ENCODE peak calls at places on chromosome 12, in seven cellular contexts. H, B, S, M, K, A and R are unnamed samples.

GRCh38 chr12:65630555-65630954 is 193.7 kb upstream of the HMGA2 start:
- DNase-seq in H (no peak), B (no peak), S (no peak), M (no peak), K (no peak), A (no peak), R (no peak)

GRCh38 chr12:47773062-47773857 is at the start of gene SLC48A1:
- DNase-seq in H (peak), B (peak), S (peak), M (peak), K (peak), A (peak), R (peak)

GRCh38 chr12:105992849-105993740 is 145.7 kb downstream of the NUAK1 start:
- DNase-seq in H (no peak), B (peak), S (no peak), M (no peak), K (no peak), A (peak), R (no peak)

GRCh38 chr12:126493366-126494108 is 1428.3 kb downstream of the AACS start:
- DNase-seq in H (no peak), B (no peak), S (no peak), M (no peak), K (no peak), A (peak), R (no peak)

GRCh38 chr12:7542813-7543212 is 39.2 kb upstream of the CD163 start:
- DNase-seq in H (no peak), B (no peak), S (no peak), M (no peak), K (no peak), A (peak), R (no peak)

GRCh38 chr12:12482150-12482761 is 80.4 kb downstream of the DUSP16 start:
- DNase-seq in H (no peak), B (no peak), S (no peak), M (no peak), K (no peak), A (no peak), R (no peak)

GRCh38 chr12:126084480-126084879 is 1019.2 kb downstream of the AACS start:
- DNase-seq in H (no peak), B (no peak), S (no peak), M (no peak), K (no peak), A (peak), R (no peak)

GRCh38 chr12:105775351-105775750 is 363.4 kb downstream of the NUAK1 start:
- DNase-seq in H (no peak), B (no peak), S (no peak), M (no peak), K (no peak), A (peak), R (no peak)

GRCh38 chr12:21324551-21324950 is 10.2 kb downstream of the SLCO1A2 start:
- DNase-seq in H (no peak), B (no peak), S (no peak), M (no peak), K (no peak), A (no peak), R (no peak)

GRCh38 chr12:26226629-26227375 is 31.4 kb downstream of the SSPN start:
- DNase-seq in H (peak), B (peak), S (peak), M (peak), K (no peak), A (no peak), R (no peak)

GRCh38 chr12:26402648-26403047 is 207.3 kb downstream of the SSPN start:
- DNase-seq in H (no peak), B (no peak), S (no peak), M (peak), K (no peak), A (no peak), R (no peak)

GRCh38 chr12:69500631-69501030 is 30.4 kb downstream of the FRS2 start:
- DNase-seq in H (no peak), B (no peak), S (no peak), M (no peak), K (no peak), A (peak), R (no peak)

GRCh38 chr12:110896559-110896958 is 23.8 kb downstream of the MYL2 start:
- DNase-seq in H (no peak), B (no peak), S (no peak), M (no peak), K (no peak), A (no peak), R (no peak)

DNA sequence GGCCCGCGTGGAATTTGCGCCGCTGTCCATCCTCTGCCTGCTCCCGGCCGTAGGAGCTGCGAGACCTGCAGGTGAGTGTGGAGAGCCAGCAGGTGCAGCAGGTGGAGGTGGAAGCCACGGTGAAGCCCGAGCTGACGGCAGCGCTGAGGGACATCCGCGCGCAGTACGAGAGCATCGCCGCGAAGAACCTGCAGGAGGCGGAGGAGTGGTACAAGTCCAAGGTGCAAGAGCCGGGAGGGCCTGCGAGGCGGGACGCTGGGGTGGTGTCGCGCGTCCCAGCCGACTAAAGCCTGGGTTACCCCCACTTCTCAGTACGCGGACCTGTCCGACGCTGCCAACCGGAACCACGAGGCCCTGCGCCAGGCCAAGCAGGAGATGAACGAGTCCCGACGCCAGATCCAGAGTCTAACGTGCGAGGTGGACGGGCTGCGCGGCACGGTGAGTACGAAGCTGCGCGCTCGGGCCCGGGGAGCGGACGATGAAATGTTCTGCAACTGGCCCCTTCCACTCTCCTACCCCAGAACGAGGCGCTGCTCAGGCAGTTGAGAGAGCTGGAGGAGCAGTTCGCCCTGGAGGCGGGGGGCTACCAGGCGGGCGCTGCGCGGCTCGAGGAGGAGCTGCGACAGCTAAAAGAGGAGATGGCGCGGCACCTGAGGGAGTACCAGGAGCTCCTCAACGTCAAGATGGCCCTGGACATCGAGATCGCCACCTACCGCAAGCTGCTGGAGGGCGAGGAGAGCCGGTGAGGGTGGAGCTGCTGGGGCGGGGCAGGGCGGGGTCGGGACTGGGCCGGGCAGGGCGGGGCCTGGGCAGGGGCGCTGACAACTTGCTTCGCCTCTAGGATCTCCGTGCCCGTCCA is 2.1 kb downstream of the PRPH start:
- DNase-seq in H (no peak), B (peak), S (no peak), M (peak), K (peak), A (no peak), R (peak)
- H3K4me3 ChIP-seq in H (peak), B (peak), S (no peak), M (peak), K (no peak), A (peak), R (peak)

GRCh38 chr12:16611146-16611545 is 5.2 kb upstream of the LMO3 start:
- DNase-seq in H (no peak), B (no peak), S (no peak), M (no peak), K (peak), A (no peak), R (no peak)
- H3K4me3 ChIP-seq in H (peak), B (peak), S (no peak), M (peak), K (peak), A (no peak), R (no peak)

DNA sequence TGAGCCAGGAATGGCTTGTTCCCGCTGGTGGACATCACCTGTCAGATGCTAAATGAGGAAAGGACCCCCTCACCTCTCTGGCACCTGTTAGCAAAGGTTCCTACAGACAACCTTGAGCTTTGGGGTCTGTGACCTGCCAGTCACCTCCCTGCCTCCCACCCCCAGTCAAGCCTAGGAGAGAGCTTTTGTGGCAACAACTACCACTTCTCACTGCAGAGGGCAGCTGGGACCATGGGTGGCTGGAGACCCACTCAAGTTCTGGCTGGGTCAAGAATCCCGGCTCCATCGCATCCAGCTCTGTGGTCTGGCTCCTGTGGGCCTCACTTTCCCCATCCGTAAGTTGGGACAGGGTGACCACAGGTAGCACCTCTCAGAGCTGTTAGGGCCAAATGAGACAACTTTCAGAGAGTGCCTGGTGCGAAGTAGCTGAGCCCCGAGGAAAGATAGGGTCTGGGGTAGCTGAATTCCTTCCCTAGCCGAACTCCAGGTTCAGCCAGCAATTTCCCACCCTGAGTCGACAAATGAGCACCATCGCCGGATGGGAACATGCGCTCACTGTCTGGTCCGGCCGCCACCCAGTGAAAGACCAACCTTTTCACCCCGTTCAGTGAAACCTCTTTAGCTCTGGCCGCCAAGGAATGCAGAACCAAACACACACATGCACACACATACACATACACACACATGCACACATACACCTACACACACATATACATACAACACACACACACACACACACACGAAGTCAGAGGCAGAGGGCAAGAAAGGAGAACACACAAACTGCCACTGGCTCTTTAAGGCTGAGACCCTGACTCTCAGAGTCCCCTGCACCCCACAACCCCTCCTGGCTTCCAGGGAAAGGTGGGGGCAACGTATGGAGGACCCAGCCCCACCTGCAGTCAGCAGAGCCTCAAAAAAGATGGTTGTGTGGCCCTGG is 1.9 kb downstream of the TMEM119 start:
- DNase-seq in H (no peak), B (no peak), S (no peak), M (no peak), K (no peak), A (no peak), R (no peak)
- H3K4me3 ChIP-seq in H (peak), B (no peak), S (no peak), M (no peak), K (no peak), A (peak), R (peak)

GRCh38 chr12:92493816-92494215 is 209.0 kb upstream of the PLEKHG7 start:
- DNase-seq in H (no peak), B (no peak), S (no peak), M (no peak), K (peak), A (no peak), R (no peak)
- H3K4me3 ChIP-seq in H (no peak), B (no peak), S (no peak), M (no peak), K (no peak), A (no peak), R (no peak)

GRCh38 chr12:54040148-54040494 is 7.3 kb downstream of the HOXC5 start:
- DNase-seq in H (no peak), B (no peak), S (no peak), M (no peak), K (peak), A (no peak), R (no peak)
- H3K4me3 ChIP-seq in H (no peak), B (no peak), S (no peak), M (no peak), K (no peak), A (no peak), R (no peak)

DNA sequence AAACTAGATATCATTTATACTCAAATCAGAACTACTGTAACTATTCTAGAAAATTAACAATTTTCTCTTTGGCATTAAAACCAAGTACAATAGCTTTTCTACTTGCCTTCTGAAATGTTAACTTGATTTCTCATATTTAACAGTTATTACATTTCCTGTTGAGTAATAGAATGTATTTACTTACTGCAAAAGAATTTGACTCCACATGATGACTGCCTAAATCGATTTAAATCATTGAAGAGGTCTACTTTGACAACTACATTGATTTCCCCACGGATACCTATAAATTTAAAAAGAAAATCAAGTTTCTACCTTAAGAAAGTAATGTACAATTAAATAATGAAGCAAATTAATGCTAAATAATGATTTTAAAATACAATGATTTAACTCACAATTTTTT is 18.9 kb downstream of the C2CD5 start:
- DNase-seq in H (no peak), B (no peak), S (no peak), M (no peak), K (no peak), A (peak), R (no peak)
- H3K4me3 ChIP-seq in H (no peak), B (no peak), S (no peak), M (no peak), K (no peak), A (no peak), R (no peak)

GRCh38 chr12:53986686-53987180 is 1.8 kb downstream of the HOXC10 start:
- DNase-seq in H (no peak), B (no peak), S (no peak), M (no peak), K (no peak), A (no peak), R (no peak)

GRCh38 chr12:53987748-53988147 is 2.8 kb downstream of the HOXC10 start:
- DNase-seq in H (no peak), B (no peak), S (no peak), M (no peak), K (no peak), A (no peak), R (no peak)

GRCh38 chr12:53984901-53985357 is at the start of gene HOXC10:
- DNase-seq in H (no peak), B (peak), S (peak), M (peak), K (peak), A (peak), R (no peak)

GRCh38 chr12:53985358-53985899 is 483 bp downstream of the HOXC10 start:
- DNase-seq in H (no peak), B (no peak), S (no peak), M (no peak), K (no peak), A (no peak), R (no peak)

DNA sequence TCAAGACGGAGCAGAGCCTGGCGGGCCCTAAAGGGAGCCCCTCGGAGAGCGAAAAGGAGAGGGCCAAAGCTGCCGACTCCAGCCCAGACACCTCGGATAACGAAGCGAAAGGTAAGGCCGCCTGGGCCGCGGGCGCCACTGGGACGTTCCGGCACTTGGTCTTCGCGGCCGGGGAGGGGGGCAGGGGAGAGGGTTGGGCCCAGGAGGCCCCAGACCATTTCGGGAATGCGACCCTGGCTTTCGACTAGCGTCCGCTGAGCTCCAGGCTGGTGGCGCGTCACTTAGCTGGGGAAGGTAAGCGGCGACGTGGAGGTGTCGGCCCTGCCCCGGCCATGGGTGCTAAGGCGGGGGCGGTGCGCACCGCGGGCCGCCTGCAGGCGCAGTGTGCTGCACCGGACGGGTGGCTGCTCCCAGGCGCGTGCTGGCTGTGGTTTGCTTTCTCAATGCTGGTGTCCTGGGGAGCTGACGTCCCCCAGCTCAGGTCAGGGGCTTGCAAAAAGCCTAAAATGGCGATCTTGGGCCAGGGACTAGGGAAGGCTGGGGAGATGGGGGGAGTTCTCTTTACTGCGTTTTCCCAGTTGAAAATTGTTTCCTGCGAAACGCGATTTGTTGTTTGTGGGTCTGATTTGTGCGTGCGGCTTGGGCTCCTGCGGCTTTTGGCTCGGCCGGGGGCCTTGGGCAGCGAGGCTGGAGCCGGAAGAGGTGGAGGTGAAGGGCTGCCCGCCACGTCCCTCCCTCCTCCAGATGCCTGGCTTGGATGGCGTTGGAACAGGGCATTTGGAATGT is 1.1 kb downstream of the HOXC10 start:
- DNase-seq in H (no peak), B (no peak), S (no peak), M (no peak), K (no peak), A (no peak), R (no peak)
- H3K4me3 ChIP-seq in H (no peak), B (no peak), S (no peak), M (peak), K (no peak), A (no peak), R (no peak)

GRCh38 chr12:34290191-34290995 is 268.1 kb downstream of the ALG10 start:
- DNase-seq in H (peak), B (peak), S (no peak), M (no peak), K (no peak), A (no peak), R (peak)
- H3K4me3 ChIP-seq in H (no peak), B (no peak), S (no peak), M (no peak), K (no peak), A (no peak), R (no peak)

GRCh38 chr12:6337958-6338406 is 3.9 kb downstream of the TNFRSF1A start:
- DNase-seq in H (no peak), B (no peak), S (peak), M (no peak), K (no peak), A (peak), R (peak)
- H3K4me3 ChIP-seq in H (peak), B (peak), S (no peak), M (no peak), K (no peak), A (peak), R (peak)

DNA sequence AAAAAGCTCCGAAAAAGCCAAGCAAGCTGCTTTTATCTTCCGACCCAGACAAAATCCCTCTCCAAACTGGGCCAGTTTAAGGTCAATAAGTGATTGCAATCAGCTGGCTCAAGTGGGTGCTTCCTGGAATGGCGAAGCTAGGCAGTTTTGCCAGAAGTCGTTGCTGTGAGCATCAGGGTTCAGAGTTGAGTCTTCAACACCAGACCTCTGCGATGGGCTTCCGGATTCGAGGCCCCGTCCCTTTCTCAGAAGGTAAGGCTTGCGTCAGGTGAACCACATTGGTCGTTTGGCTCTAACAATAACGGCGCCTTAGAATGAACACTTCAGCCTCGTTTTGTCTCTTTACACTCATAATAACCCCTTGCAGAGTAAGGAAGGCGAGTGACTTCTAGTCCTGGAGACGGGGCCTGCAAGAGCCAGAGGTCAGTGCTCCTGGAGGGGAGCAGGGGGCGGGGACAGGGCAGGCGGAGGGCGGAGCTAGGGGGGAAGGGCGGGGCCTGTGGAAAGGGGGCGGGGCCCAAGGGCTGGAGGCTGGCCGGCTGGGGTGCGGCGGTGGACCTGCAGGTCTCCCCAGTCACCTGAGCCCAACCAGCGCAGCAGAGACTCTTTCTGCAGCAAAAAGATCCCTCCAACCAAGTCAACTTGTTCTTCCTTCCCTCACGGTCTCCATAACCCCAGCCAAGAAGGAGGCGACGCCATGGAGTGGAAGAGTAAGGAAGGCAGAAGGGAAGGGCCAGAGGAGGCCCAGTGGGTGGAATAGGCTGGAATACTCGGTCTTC is 34.0 kb upstream of the NFYB start:
- DNase-seq in H (no peak), B (no peak), S (no peak), M (no peak), K (no peak), A (no peak), R (no peak)
- H3K4me3 ChIP-seq in H (no peak), B (no peak), S (no peak), M (no peak), K (no peak), A (no peak), R (no peak)